ENCODE peak calls at places on chromosomes 3 and 15, in six cellular contexts. Y, O, U, S, N and H are unnamed samples.

GRCh38 chr15:80568876-80569605 is 126.1 kb upstream of the ABHD17C start:
- DNase-seq in Y (no peak), U (no peak), N (no peak), S (no peak), O (no peak), H (no peak)

GRCh38 chr3:89522168-89522567 is 414.7 kb downstream of the EPHA3 start:
- DNase-seq in O (no peak), N (no peak), U (no peak), S (no peak), Y (no peak), H (no peak)

GRCh38 chr15:92163641-92164040 is 230.0 kb upstream of the ST8SIA2 start:
- DNase-seq in N (peak), Y (no peak), O (no peak), S (no peak), U (no peak), H (peak)

GRCh38 chr3:73580343-73580742 is 44.4 kb downstream of the PDZRN3 start:
- DNase-seq in O (no peak), N (no peak), S (no peak), Y (no peak), U (no peak), H (no peak)

GRCh38 chr15:79849789-79850188 is 47.0 kb downstream of the MTHFS start:
- DNase-seq in Y (peak), N (peak), O (peak), S (peak), U (peak), H (peak)

GRCh38 chr15:81253846-81254245 is 57.2 kb downstream of the IL16 start:
- DNase-seq in N (no peak), O (no peak), S (no peak), U (no peak), Y (no peak), H (no peak)

GRCh38 chr15:69996842-69997478 is 100.8 kb downstream of the TLE3 start:
- DNase-seq in O (no peak), S (no peak), U (no peak), N (no peak), Y (no peak), H (no peak)

GRCh38 chr15:39935241-39935640 is 1.3 kb downstream of the EIF2AK4 start:
- DNase-seq in O (no peak), S (no peak), N (no peak), U (no peak), Y (no peak), H (no peak)

GRCh38 chr3:11150256-11150655 is 4.0 kb upstream of the HRH1 start:
- DNase-seq in N (no peak), O (no peak), U (no peak), Y (no peak), S (no peak), H (no peak)

GRCh38 chr15:55587321-55588069 is 650 bp downstream of the PYGO1 start:
- DNase-seq in N (peak), S (peak), O (peak), Y (peak), U (peak), H (no peak)

GRCh38 chr3:36688815-36689214 is 75.5 kb downstream of the DCLK3 start:
- DNase-seq in N (no peak), Y (no peak), S (no peak), O (no peak), U (no peak), H (no peak)

GRCh38 chr3:77605865-77606264 is 566.0 kb downstream of the ROBO2 start:
- DNase-seq in N (no peak), O (no peak), U (no peak), S (no peak), Y (no peak), H (no peak)

GRCh38 chr3:124248471-124249028 is 256.6 kb upstream of the ROPN1 start:
- DNase-seq in S (peak), U (no peak), O (peak), Y (peak), N (no peak), H (no peak)

GRCh38 chr3:100396967-100397366 is 3.9 kb downstream of the TOMM70 start:
- DNase-seq in Y (no peak), O (no peak), N (no peak), S (no peak), U (no peak), H (no peak)

GRCh38 chr3:17339233-17339632 is 403.2 kb downstream of the TBC1D5 start:
- DNase-seq in U (no peak), S (no peak), N (no peak), Y (peak), O (no peak), H (no peak)

GRCh38 chr3:59339818-59340217 is 290.0 kb upstream of the CFAP20DC start:
- DNase-seq in U (no peak), N (no peak), S (no peak), O (no peak), Y (no peak), H (no peak)

GRCh38 chr3:30659270-30660127 is 53.1 kb downstream of the TGFBR2 start:
- DNase-seq in Y (no peak), U (peak), N (no peak), S (peak), O (peak), H (peak)

GRCh38 chr3:138068046-138068445 is 47.4 kb downstream of the DZIP1L start:
- DNase-seq in S (no peak), U (no peak), Y (no peak), N (no peak), O (no peak), H (no peak)

GRCh38 chr15:69493406-69493805 is 40.8 kb downstream of the RPLP1 start:
- DNase-seq in Y (peak), U (no peak), N (no peak), S (no peak), O (no peak), H (no peak)

GRCh38 chr15:29889545-29890329 is 67.5 kb upstream of the TJP1 start:
- DNase-seq in U (no peak), S (no peak), O (no peak), Y (no peak), N (peak), H (no peak)

GRCh38 chr3:174540081-174540480 is 319.1 kb upstream of the NAALADL2 start:
- DNase-seq in Y (no peak), S (no peak), U (no peak), N (peak), O (no peak), H (no peak)

GRCh38 chr15:60523056-60523455 is 44.1 kb upstream of the ICE2 start:
- DNase-seq in S (no peak), N (no peak), U (no peak), Y (no peak), O (peak), H (no peak)

GRCh38 chr3:187954486-187955075 is 199.4 kb upstream of the LPP start:
- DNase-seq in U (no peak), N (no peak), O (no peak), Y (no peak), S (no peak), H (no peak)

GRCh38 chr3:29711255-29711771 is 430.4 kb downstream of the RBMS3 start:
- DNase-seq in S (no peak), N (no peak), U (no peak), O (no peak), Y (no peak), H (no peak)

GRCh38 chr15:38389924-38390542 is 63.9 kb upstream of the FAM98B start:
- DNase-seq in N (peak), S (peak), Y (peak), O (peak), U (peak), H (peak)

GRCh38 chr3:40780341-40780800 is 255.6 kb downstream of the ZNF621 start:
- DNase-seq in S (no peak), Y (no peak), O (peak), U (peak), N (no peak), H (no peak)

GRCh38 chr3:40782086-40782721 is 257.4 kb downstream of the ZNF621 start:
- DNase-seq in O (no peak), N (no peak), Y (no peak), U (peak), S (peak), H (peak)

GRCh38 chr3:40779039-40779438 is 254.3 kb downstream of the ZNF621 start:
- DNase-seq in Y (no peak), U (no peak), S (no peak), N (no peak), O (no peak), H (no peak)

GRCh38 chr3:40780801-40781406 is 256.1 kb downstream of the ZNF621 start:
- DNase-seq in S (no peak), N (no peak), O (peak), U (no peak), Y (no peak), H (no peak)
- TF ChIP-seq MAX in S (no peak), N (no peak), O (no peak), U (no peak), Y (no peak), H (no peak)

GRCh38 chr3:40913192-40913591 is 286.1 kb upstream of the CTNNB1 start:
- DNase-seq in N (no peak), U (no peak), Y (no peak), O (no peak), S (no peak), H (no peak)
- TF ChIP-seq MAX in N (no peak), U (no peak), Y (no peak), O (no peak), S (no peak), H (no peak)

DNA sequence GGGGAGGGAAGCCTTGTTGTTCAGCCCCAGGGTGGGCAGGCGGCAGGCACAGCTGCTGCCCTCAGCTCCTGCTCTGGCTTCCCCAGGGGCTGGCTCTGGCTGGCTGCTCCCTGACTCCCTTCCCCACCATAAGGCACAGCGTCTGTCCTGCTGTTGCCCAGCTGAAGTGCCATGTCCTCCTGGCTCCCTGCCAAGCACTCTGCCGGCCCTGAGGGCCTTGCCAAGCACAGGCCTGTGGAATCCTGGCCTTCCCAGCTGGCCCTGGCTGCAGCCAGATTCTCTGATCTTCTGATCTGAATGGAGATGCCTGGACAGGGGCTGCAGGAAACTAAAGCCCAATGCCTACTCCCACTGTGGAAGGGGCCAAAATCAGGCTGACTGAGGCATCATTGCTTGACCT is 1.1 kb downstream of the IQCF6 start:
- DNase-seq in S (no peak), U (no peak), O (no peak), Y (peak), N (no peak), H (no peak)
- TF ChIP-seq MAX in S (no peak), U (no peak), O (no peak), Y (no peak), N (no peak), H (no peak)

GRCh38 chr15:82999426-82999825 is 12.0 kb downstream of the C15orf40 start:
- DNase-seq in O (no peak), Y (no peak), S (no peak), U (no peak), N (no peak), H (no peak)
- TF ChIP-seq MAX in O (no peak), Y (no peak), S (no peak), U (no peak), N (no peak), H (no peak)